ENCODE peak calls at places on chromosome 17, in five cellular contexts. X is stromal cell of bone marrow, Z is EH, K is ELF-1, R is substantia nigra. Q is an unnamed sample.
A peak's percentile ranks its signal among the peaks of the same experiment; 100 is the strongest.

GRCh38 chr17:17180141-17180603 is 26.0 kb downstream of the PLD6 start:
- DNase-seq in X (no peak), Z (no peak), K (no peak), R (no peak), Q (no peak)

GRCh38 chr17:33809748-33810147 is 445.3 kb upstream of the CCL2 start:
- DNase-seq in X (no peak), Z (no peak), K (no peak), R (no peak), Q (no peak)

GRCh38 chr17:13429201-13429600 is 172.5 kb downstream of the HS3ST3A1 start:
- DNase-seq in X (peak; percentile 77), Z (peak; percentile 93), K (peak; percentile 51), R (no peak), Q (no peak)

GRCh38 chr17:48555183-48555615 is 10.3 kb upstream of the HOXB2 start:
- DNase-seq in X (peak; percentile 83), Z (peak; percentile 52), K (peak; percentile 54), R (no peak), Q (no peak)

GRCh38 chr17:64974750-64975317 is 55.6 kb upstream of the LRRC37A3 start:
- DNase-seq in X (no peak), Z (no peak), K (no peak), R (no peak), Q (peak; percentile 32)

GRCh38 chr17:71959129-71959528 is 161.7 kb upstream of the SOX9 start:
- DNase-seq in X (no peak), Z (peak; percentile 27), K (no peak), R (no peak), Q (no peak)

GRCh38 chr17:6005939-6006338 is 64.2 kb upstream of the WSCD1 start:
- DNase-seq in X (no peak), Z (no peak), K (no peak), R (no peak), Q (no peak)

GRCh38 chr17:16936536-16937310 is 35.2 kb downstream of the TNFRSF13B start:
- DNase-seq in X (no peak), Z (no peak), K (no peak), R (no peak), Q (no peak)

GRCh38 chr17:46972346-46972745 is 6.7 kb downstream of the RPRML start:
- DNase-seq in X (no peak), Z (no peak), K (no peak), R (no peak), Q (no peak)

GRCh38 chr17:57939797-57940196 is 15.4 kb downstream of the CUEDC1 start:
- DNase-seq in X (no peak), Z (no peak), K (no peak), R (no peak), Q (peak; percentile 82)

GRCh38 chr17:21358185-21358584 is 18.0 kb upstream of the KCNJ12 start:
- DNase-seq in X (no peak), Z (no peak), K (no peak), R (no peak), Q (no peak)

GRCh38 chr17:28816540-28816939 is 26.1 kb downstream of the FAM222B start:
- DNase-seq in X (no peak), Z (no peak), K (no peak), R (no peak), Q (no peak)

GRCh38 chr17:48011405-48012150 is 26.0 kb downstream of the COPZ2 start:
- DNase-seq in X (no peak), Z (peak; percentile 66), K (peak; percentile 42), R (no peak), Q (no peak)

GRCh38 chr17:40362696-40363479 is 1.6 kb downstream of the GJD3 start:
- DNase-seq in X (no peak), Z (peak; percentile 81), K (peak; percentile 87), R (no peak), Q (no peak)

GRCh38 chr17:5097101-5097834 is 14.4 kb downstream of the ZNF232 start:
- DNase-seq in X (no peak), Z (no peak), K (peak; percentile 83), R (no peak), Q (no peak)

GRCh38 chr17:57911834-57912673 is 43.2 kb downstream of the CUEDC1 start:
- DNase-seq in X (no peak), Z (no peak), K (no peak), R (peak; percentile 92), Q (peak; percentile 99)

GRCh38 chr17:7801582-7801981 is 32.4 kb upstream of the KDM6B start:
- DNase-seq in X (no peak), Z (no peak), K (no peak), R (no peak), Q (no peak)

GRCh38 chr17:74618446-74618845 is 5.1 kb downstream of the CD300E start:
- DNase-seq in X (no peak), Z (no peak), K (no peak), R (no peak), Q (no peak)

GRCh38 chr17:65638221-65638940 is 76.9 kb upstream of the AXIN2 start:
- DNase-seq in X (peak; percentile 5), Z (no peak), K (no peak), R (no peak), Q (no peak)

GRCh38 chr17:42677921-42678781 is 1.4 kb upstream of the PLEKHH3 start:
- DNase-seq in X (peak; percentile 65), Z (peak; percentile 94), K (peak; percentile 96), R (no peak), Q (peak; percentile 80)

GRCh38 chr17:41322264-41322902 is 6.9 kb upstream of the KRTAP17-1 start:
- DNase-seq in X (peak; percentile 53), Z (peak; percentile 76), K (no peak), R (no peak), Q (peak; percentile 44)

GRCh38 chr17:45906927-45907622 is 12.7 kb downstream of the MAPT start:
- DNase-seq in X (no peak), Z (no peak), K (no peak), R (no peak), Q (no peak)

GRCh38 chr17:79276824-79277223 is 202.2 kb downstream of the ENGASE start:
- DNase-seq in X (no peak), Z (no peak), K (no peak), R (no peak), Q (no peak)

GRCh38 chr17:46167826-46168569 is 25.2 kb downstream of the KANSL1 start:
- DNase-seq in X (no peak), Z (peak; percentile 97), K (no peak), R (no peak), Q (no peak)